ENCODE peak calls at places on chromosome X, in five cellular contexts. One of them, this sample, is unnamed.

GRCh38 chrX:128928636-128929035 is 594.7 kb downstream of the SMARCA1 start:
- DNase-seq in tibial artery: no peak
- DNase-seq in GM23248: no peak
- DNase-seq in NB4: no peak
- DNase-seq in CD8-positive, alpha-beta T cell: no peak
- DNase-seq in this sample: no peak

GRCh38 chrX:117969337-117969736 is 147.3 kb downstream of the KLHL13 start:
- DNase-seq in tibial artery: no peak
- DNase-seq in GM23248: no peak
- DNase-seq in NB4: no peak
- DNase-seq in CD8-positive, alpha-beta T cell: no peak
- DNase-seq in this sample: no peak

GRCh38 chrX:78322863-78323262 is 4.5 kb downstream of the CYSLTR1 start:
- DNase-seq in tibial artery: no peak
- DNase-seq in GM23248: no peak
- DNase-seq in NB4: no peak
- DNase-seq in CD8-positive, alpha-beta T cell: no peak
- DNase-seq in this sample: no peak

GRCh38 chrX:109974906-109975655 is 27.8 kb upstream of the TMEM164 start:
- DNase-seq in tibial artery: no peak
- DNase-seq in GM23248: no peak
- DNase-seq in NB4: no peak
- DNase-seq in CD8-positive, alpha-beta T cell: no peak
- DNase-seq in this sample: no peak

GRCh38 chrX:110276778-110277177 is 41.1 kb downstream of the AMMECR1 start:
- DNase-seq in tibial artery: no peak
- DNase-seq in GM23248: no peak
- DNase-seq in NB4: no peak
- DNase-seq in CD8-positive, alpha-beta T cell: no peak
- DNase-seq in this sample: peak; percentile 76

GRCh38 chrX:110188701-110189558 is 129.0 kb downstream of the AMMECR1 start:
- DNase-seq in tibial artery: no peak
- DNase-seq in GM23248: no peak
- DNase-seq in NB4: no peak
- DNase-seq in CD8-positive, alpha-beta T cell: no peak
- DNase-seq in this sample: peak; percentile 37

GRCh38 chrX:65894138-65894537 is 145.7 kb downstream of the VSIG4 start:
- DNase-seq in tibial artery: no peak
- DNase-seq in GM23248: no peak
- DNase-seq in NB4: no peak
- DNase-seq in CD8-positive, alpha-beta T cell: no peak
- DNase-seq in this sample: no peak

GRCh38 chrX:151983186-151983585 is 8.7 kb upstream of the GABRE start:
- DNase-seq in tibial artery: no peak
- DNase-seq in GM23248: peak; percentile 27
- DNase-seq in NB4: no peak
- DNase-seq in CD8-positive, alpha-beta T cell: no peak
- DNase-seq in this sample: no peak

GRCh38 chrX:17023670-17024069 is 77.2 kb downstream of the REPS2 start:
- DNase-seq in tibial artery: no peak
- DNase-seq in GM23248: no peak
- DNase-seq in NB4: no peak
- DNase-seq in CD8-positive, alpha-beta T cell: no peak
- DNase-seq in this sample: no peak

GRCh38 chrX:68571292-68572256 is 72.7 kb downstream of the YIPF6 start:
- DNase-seq in tibial artery: no peak
- DNase-seq in GM23248: peak; percentile 84
- DNase-seq in NB4: peak; percentile 90
- DNase-seq in CD8-positive, alpha-beta T cell: no peak
- DNase-seq in this sample: no peak

GRCh38 chrX:119502727-119503483 is 34.7 kb downstream of the SLC25A5 start:
- DNase-seq in tibial artery: no peak
- DNase-seq in GM23248: peak; percentile 82
- DNase-seq in NB4: no peak
- DNase-seq in CD8-positive, alpha-beta T cell: no peak
- DNase-seq in this sample: no peak

GRCh38 chrX:25015486-25016360 is at the start of gene ARX:
- DNase-seq in tibial artery: peak; percentile 20
- DNase-seq in GM23248: peak; percentile 65
- DNase-seq in NB4: peak; percentile 67
- DNase-seq in CD8-positive, alpha-beta T cell: no peak
- DNase-seq in this sample: no peak

GRCh38 chrX:72086995-72087394 is 44.7 kb downstream of the RTL5 start:
- DNase-seq in tibial artery: no peak
- DNase-seq in GM23248: no peak
- DNase-seq in NB4: no peak
- DNase-seq in CD8-positive, alpha-beta T cell: no peak
- DNase-seq in this sample: no peak

GRCh38 chrX:1435241-1435900 is 17.3 kb downstream of the ASMTL start:
- DNase-seq in tibial artery: peak; percentile 7
- DNase-seq in GM23248: no peak
- DNase-seq in NB4: no peak
- DNase-seq in CD8-positive, alpha-beta T cell: no peak
- DNase-seq in this sample: no peak

GRCh38 chrX:69136546-69137331 is 28.5 kb downstream of the PJA1 start:
- DNase-seq in tibial artery: no peak
- DNase-seq in GM23248: no peak
- DNase-seq in NB4: peak; percentile 37
- DNase-seq in CD8-positive, alpha-beta T cell: no peak
- DNase-seq in this sample: no peak

GRCh38 chrX:24184018-24184417 is 34.5 kb downstream of the ZFX start:
- DNase-seq in tibial artery: no peak
- DNase-seq in GM23248: peak; percentile 33
- DNase-seq in NB4: no peak
- DNase-seq in CD8-positive, alpha-beta T cell: no peak
- DNase-seq in this sample: no peak

GRCh38 chrX:108312938-108313337 is 125.3 kb downstream of the COL4A6 start:
- DNase-seq in tibial artery: no peak
- DNase-seq in GM23248: peak; percentile 80
- DNase-seq in NB4: no peak
- DNase-seq in CD8-positive, alpha-beta T cell: no peak
- DNase-seq in this sample: no peak

GRCh38 chrX:100874240-100874798 is at the start of gene NOX1:
- DNase-seq in tibial artery: no peak
- DNase-seq in GM23248: no peak
- DNase-seq in NB4: no peak
- DNase-seq in CD8-positive, alpha-beta T cell: no peak
- DNase-seq in this sample: no peak

GRCh38 chrX:66019974-66020373 is 19.9 kb downstream of the VSIG4 start:
- DNase-seq in tibial artery: no peak
- DNase-seq in GM23248: no peak
- DNase-seq in NB4: no peak
- DNase-seq in CD8-positive, alpha-beta T cell: no peak
- DNase-seq in this sample: no peak

GRCh38 chrX:123818243-123818642 is 41.6 kb upstream of the XIAP start:
- DNase-seq in tibial artery: no peak
- DNase-seq in GM23248: peak; percentile 88
- DNase-seq in NB4: no peak
- DNase-seq in CD8-positive, alpha-beta T cell: no peak
- DNase-seq in this sample: no peak

GRCh38 chrX:24777660-24778059 is 83.9 kb downstream of the POLA1 start:
- DNase-seq in tibial artery: no peak
- DNase-seq in GM23248: no peak
- DNase-seq in NB4: peak; percentile 19
- DNase-seq in CD8-positive, alpha-beta T cell: no peak
- DNase-seq in this sample: peak; percentile 68

GRCh38 chrX:9182041-9182440 is 148.1 kb upstream of the FAM9B start:
- DNase-seq in tibial artery: no peak
- DNase-seq in GM23248: peak; percentile 46
- DNase-seq in NB4: no peak
- DNase-seq in CD8-positive, alpha-beta T cell: no peak
- DNase-seq in this sample: no peak

GRCh38 chrX:87409113-87409841 is 108.3 kb upstream of the KLHL4 start:
- DNase-seq in tibial artery: peak; percentile 31
- DNase-seq in GM23248: peak; percentile 3
- DNase-seq in NB4: peak; percentile 0
- DNase-seq in CD8-positive, alpha-beta T cell: no peak
- DNase-seq in this sample: no peak

GRCh38 chrX:49041683-49042529 is 1.3 kb downstream of the TFE3 start:
- DNase-seq in tibial artery: peak; percentile 34
- DNase-seq in GM23248: peak; percentile 55
- DNase-seq in NB4: peak; percentile 58
- DNase-seq in CD8-positive, alpha-beta T cell: no peak
- DNase-seq in this sample: no peak

GRCh38 chrX:15617111-15617510 is 16.4 kb upstream of the ACE2 start:
- DNase-seq in tibial artery: no peak
- DNase-seq in GM23248: no peak
- DNase-seq in NB4: no peak
- DNase-seq in CD8-positive, alpha-beta T cell: no peak
- DNase-seq in this sample: no peak

GRCh38 chrX:31449975-31450374 is 378.1 kb upstream of the FTHL17 start:
- DNase-seq in tibial artery: no peak
- DNase-seq in GM23248: peak; percentile 48
- DNase-seq in NB4: no peak
- DNase-seq in CD8-positive, alpha-beta T cell: no peak
- DNase-seq in this sample: no peak

GRCh38 chrX:75547783-75548182 is 24.9 kb upstream of the ZDHHC15 start:
- DNase-seq in tibial artery: peak; percentile 75
- DNase-seq in GM23248: peak; percentile 0
- DNase-seq in NB4: no peak
- DNase-seq in CD8-positive, alpha-beta T cell: no peak
- DNase-seq in this sample: no peak

GRCh38 chrX:41922125-41922521 is 1.2 kb downstream of the CASK start:
- DNase-seq in tibial artery: no peak
- DNase-seq in GM23248: peak; percentile 68
- DNase-seq in NB4: peak; percentile 4
- DNase-seq in CD8-positive, alpha-beta T cell: no peak
- DNase-seq in this sample: no peak

GRCh38 chrX:38654302-38654701 is 93.0 kb downstream of the TSPAN7 start:
- DNase-seq in tibial artery: no peak
- DNase-seq in GM23248: peak; percentile 41
- DNase-seq in NB4: peak; percentile 21
- DNase-seq in CD8-positive, alpha-beta T cell: no peak
- DNase-seq in this sample: peak; percentile 24

DNA sequence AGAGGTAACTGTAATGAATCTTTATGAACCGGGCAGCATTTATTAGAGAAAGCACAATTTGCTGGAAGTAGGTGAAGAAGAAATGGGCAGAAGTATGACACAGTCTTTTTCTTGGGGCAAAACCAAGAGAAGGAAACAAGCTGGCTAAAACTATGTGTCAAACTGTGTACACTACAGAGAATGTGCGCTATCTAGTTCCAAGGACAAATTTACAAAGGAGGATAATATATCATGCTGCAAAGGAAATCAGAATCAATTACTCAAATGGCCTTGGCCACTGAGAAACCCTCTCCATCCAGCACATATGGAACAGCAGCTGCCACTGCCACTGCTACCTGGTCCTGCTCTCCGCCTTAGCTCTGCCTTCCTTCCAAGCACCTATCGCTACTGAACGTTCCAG is 17.1 kb upstream of the MECP2 start:
- DNase-seq in tibial artery: no peak
- DNase-seq in GM23248: no peak
- DNase-seq in NB4: no peak
- DNase-seq in CD8-positive, alpha-beta T cell: no peak
- DNase-seq in this sample: no peak
- H3K4me3 ChIP-seq in tibial artery: no peak overlapping the region
- H3K4me3 ChIP-seq in GM23248: no peak overlapping the region
- H3K4me3 ChIP-seq in NB4: no peak overlapping the region
- H3K4me3 ChIP-seq in CD8-positive, alpha-beta T cell: no peak overlapping the region
- H3K4me3 ChIP-seq in this sample: no peak overlapping the region

GRCh38 chrX:56029691-56030090 is 202.5 kb upstream of the KLF8 start:
- DNase-seq in tibial artery: no peak
- DNase-seq in GM23248: no peak
- DNase-seq in NB4: no peak
- DNase-seq in CD8-positive, alpha-beta T cell: no peak
- DNase-seq in this sample: no peak

GRCh38 chrX:56029188-56029587 is 203.0 kb upstream of the KLF8 start:
- DNase-seq in tibial artery: no peak
- DNase-seq in GM23248: no peak
- DNase-seq in NB4: no peak
- DNase-seq in CD8-positive, alpha-beta T cell: no peak
- DNase-seq in this sample: no peak

GRCh38 chrX:56031409-56031808 is 200.7 kb upstream of the KLF8 start:
- DNase-seq in tibial artery: no peak
- DNase-seq in GM23248: no peak
- DNase-seq in NB4: no peak
- DNase-seq in CD8-positive, alpha-beta T cell: no peak
- DNase-seq in this sample: no peak

GRCh38 chrX:56033495-56034180 is 198.5 kb upstream of the KLF8 start:
- DNase-seq in tibial artery: no peak
- DNase-seq in GM23248: no peak
- DNase-seq in NB4: no peak
- DNase-seq in CD8-positive, alpha-beta T cell: no peak
- DNase-seq in this sample: no peak
- H3K4me3 ChIP-seq in tibial artery: no peak overlapping the region
- H3K4me3 ChIP-seq in GM23248: no peak overlapping the region
- H3K4me3 ChIP-seq in NB4: no peak overlapping the region
- H3K4me3 ChIP-seq in CD8-positive, alpha-beta T cell: no peak overlapping the region
- H3K4me3 ChIP-seq in this sample: no peak overlapping the region

DNA sequence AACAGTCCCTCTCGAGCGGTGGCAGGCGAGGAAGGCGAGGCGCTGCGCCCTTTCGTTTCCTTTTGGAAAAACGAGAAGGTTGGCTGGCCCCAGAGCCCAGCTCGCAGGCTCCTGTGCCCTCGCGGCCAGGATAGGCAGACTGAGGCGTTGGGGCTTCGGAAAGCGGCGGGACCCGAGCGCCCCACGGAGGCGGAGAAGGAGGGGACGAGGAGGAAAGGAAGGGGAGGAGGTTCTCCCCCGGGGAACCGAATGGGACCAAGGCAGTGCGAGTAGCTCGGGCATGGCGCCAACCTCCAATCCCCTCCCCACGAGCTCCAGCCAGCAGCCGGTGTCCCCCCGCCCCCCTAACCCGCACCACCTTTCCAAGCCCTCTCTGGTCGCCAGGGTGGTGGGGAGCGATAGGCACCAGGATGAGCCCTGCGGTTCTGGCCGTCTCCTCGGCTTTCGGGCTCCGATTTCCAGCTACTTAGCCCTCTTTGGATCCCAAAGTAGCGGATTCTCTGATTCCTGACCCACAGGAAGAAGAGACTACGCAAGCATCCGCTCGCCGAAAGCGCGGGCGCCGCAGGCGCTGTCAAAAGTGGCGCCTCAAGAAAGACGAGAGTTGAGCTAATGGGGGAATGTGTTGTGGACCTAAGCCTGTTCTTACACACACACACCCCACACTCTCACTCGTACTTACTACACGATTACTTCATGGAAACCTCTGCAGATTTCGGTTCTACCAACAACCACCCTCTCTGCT is 15.2 kb upstream of the ZIC3 start:
- DNase-seq in tibial artery: no peak
- DNase-seq in GM23248: no peak
- DNase-seq in NB4: no peak
- DNase-seq in CD8-positive, alpha-beta T cell: no peak
- DNase-seq in this sample: no peak
- H3K4me3 ChIP-seq in tibial artery: no peak overlapping the region
- H3K4me3 ChIP-seq in GM23248: no peak overlapping the region
- H3K4me3 ChIP-seq in NB4: no peak overlapping the region
- H3K4me3 ChIP-seq in CD8-positive, alpha-beta T cell: no peak overlapping the region
- H3K4me3 ChIP-seq in this sample: no peak overlapping the region

DNA sequence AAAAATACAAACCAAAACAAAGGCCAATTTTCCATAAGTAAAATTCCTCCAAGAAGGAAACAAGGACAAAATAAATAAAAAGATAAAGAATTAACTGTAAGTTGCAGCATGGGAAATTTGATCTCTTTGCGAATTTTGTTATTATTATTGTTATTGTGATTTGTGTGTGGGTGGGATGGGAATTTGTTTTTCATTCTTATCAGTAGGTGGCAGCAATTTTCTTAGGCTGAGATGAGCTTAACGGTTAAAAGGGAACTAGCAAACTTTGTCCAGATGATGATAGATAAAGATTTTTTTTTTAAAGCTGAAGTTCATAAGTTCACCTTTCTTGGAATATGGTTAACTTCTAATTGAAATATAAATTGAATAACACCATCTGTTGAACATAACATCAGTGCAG is 83.2 kb upstream of the IL1RAPL2 start:
- DNase-seq in tibial artery: no peak
- DNase-seq in GM23248: peak; percentile 1
- DNase-seq in NB4: peak; percentile 4
- DNase-seq in CD8-positive, alpha-beta T cell: no peak
- DNase-seq in this sample: peak; percentile 6
- H3K4me3 ChIP-seq in tibial artery: no peak overlapping the region
- H3K4me3 ChIP-seq in GM23248: no peak overlapping the region
- H3K4me3 ChIP-seq in NB4: no peak overlapping the region
- H3K4me3 ChIP-seq in CD8-positive, alpha-beta T cell: no peak overlapping the region
- H3K4me3 ChIP-seq in this sample: no peak overlapping the region